ENCODE peak calls at places on chromosomes 16 and 17, in five cellular contexts. I, E, Y, A and M are unnamed samples.

GRCh38 chr16:49617016-49617569 is 238.8 kb downstream of the ZNF423 start:
- DNase-seq in I (peak; percentile 34), A (no peak), E (no peak), Y (no peak), M (no peak)

GRCh38 chr17:80832266-80832676 is 159.4 kb upstream of the CHMP6 start:
- DNase-seq in Y (peak; percentile 42), E (peak; percentile 73), A (peak; percentile 22), I (no peak), M (peak; percentile 77)

GRCh38 chr17:75592364-75593020 is 4.9 kb downstream of the MYO15B start:
- DNase-seq in I (no peak), A (no peak), Y (no peak), E (no peak), M (no peak)

GRCh38 chr16:67542464-67542863 is 13.8 kb downstream of the RIPOR1 start:
- DNase-seq in A (peak; percentile 75), I (no peak), Y (no peak), E (no peak), M (peak; percentile 66)

GRCh38 chr16:56332464-56333079 is 92.8 kb downstream of the AMFR start:
- DNase-seq in E (peak; percentile 80), Y (peak; percentile 58), A (peak; percentile 49), I (peak; percentile 61), M (peak; percentile 64)

GRCh38 chr17:38918129-38918913 is 7.1 kb upstream of the LASP1NB start:
- DNase-seq in Y (peak; percentile 65), A (no peak), I (no peak), E (no peak), M (no peak)

GRCh38 chr17:385195-385835 is 32.7 kb upstream of the RPH3AL start:
- DNase-seq in E (no peak), A (peak; percentile 44), Y (peak; percentile 81), I (peak; percentile 63), M (no peak)

GRCh38 chr17:30824002-30824355 is 513 bp downstream of the CRLF3 start:
- DNase-seq in E (no peak), A (peak; percentile 65), Y (no peak), I (no peak), M (no peak)

GRCh38 chr16:154223-155030 is 2.0 kb downstream of the HBZ start:
- DNase-seq in I (peak; percentile 28), Y (peak; percentile 71), E (peak; percentile 59), A (peak; percentile 49), M (no peak)

GRCh38 chr16:53093162-53093744 is 38.5 kb downstream of the CHD9 start:
- DNase-seq in Y (no peak), I (no peak), E (no peak), A (no peak), M (no peak)

GRCh38 chr16:75385507-75386152 is 47.7 kb downstream of the CFDP1 start:
- DNase-seq in A (no peak), Y (peak; percentile 66), I (no peak), E (no peak), M (peak; percentile 95)

GRCh38 chr17:15464629-15465028 is 2.8 kb downstream of the CDRT4 start:
- DNase-seq in Y (no peak), A (no peak), E (no peak), I (no peak), M (no peak)